ENCODE peak calls at places on chromosomes 11 and 22, in ten cellular contexts. One of them, this sample, is unnamed.

GRCh38 chr11:66546368-66546965 is at the start of gene ACTN3:
- DNase-seq in AG04450: no peak
- DNase-seq in Calu3: no peak
- DNase-seq in HL-60: no peak
- DNase-seq in cardiac fibroblast: no peak
- DNase-seq in body of pancreas: peak
- DNase-seq in AG10803: no peak
- DNase-seq in fibroblast of pulmonary artery: peak
- DNase-seq in epithelial cell of esophagus: peak
- DNase-seq in transverse colon: peak
- DNase-seq in this sample: no peak

GRCh38 chr11:113884361-113884836 is 9.0 kb upstream of the USP28 start:
- DNase-seq in Calu3: no peak
- DNase-seq in epithelial cell of esophagus: peak
- DNase-seq in transverse colon: no peak
- DNase-seq in AG04450: no peak
- DNase-seq in HL-60: no peak
- DNase-seq in fibroblast of pulmonary artery: peak
- DNase-seq in cardiac fibroblast: peak
- DNase-seq in AG10803: peak
- DNase-seq in body of pancreas: no peak
- DNase-seq in this sample: no peak

GRCh38 chr11:130553306-130553705 is 104.9 kb downstream of the ADAMTS15 start:
- DNase-seq in transverse colon: no peak
- DNase-seq in HL-60: no peak
- DNase-seq in Calu3: no peak
- DNase-seq in epithelial cell of esophagus: no peak
- DNase-seq in AG10803: peak
- DNase-seq in cardiac fibroblast: peak
- DNase-seq in fibroblast of pulmonary artery: peak
- DNase-seq in body of pancreas: no peak
- DNase-seq in AG04450: no peak
- DNase-seq in this sample: no peak

GRCh38 chr11:101048479-101048878 is 81.1 kb downstream of the PGR start:
- DNase-seq in HL-60: no peak
- DNase-seq in Calu3: no peak
- DNase-seq in body of pancreas: no peak
- DNase-seq in cardiac fibroblast: no peak
- DNase-seq in AG04450: no peak
- DNase-seq in AG10803: no peak
- DNase-seq in fibroblast of pulmonary artery: no peak
- DNase-seq in epithelial cell of esophagus: peak
- DNase-seq in transverse colon: no peak
- DNase-seq in this sample: no peak

GRCh38 chr11:45816614-45817013 is 11.7 kb downstream of the SLC35C1 start:
- DNase-seq in transverse colon: peak
- DNase-seq in HL-60: no peak
- DNase-seq in body of pancreas: no peak
- DNase-seq in cardiac fibroblast: no peak
- DNase-seq in Calu3: no peak
- DNase-seq in AG04450: no peak
- DNase-seq in epithelial cell of esophagus: no peak
- DNase-seq in AG10803: no peak
- DNase-seq in fibroblast of pulmonary artery: no peak
- DNase-seq in this sample: no peak

GRCh38 chr11:126277780-126278179 is 5.1 kb upstream of the TIRAP start:
- DNase-seq in cardiac fibroblast: no peak
- DNase-seq in Calu3: no peak
- DNase-seq in epithelial cell of esophagus: no peak
- DNase-seq in HL-60: no peak
- DNase-seq in AG04450: no peak
- DNase-seq in body of pancreas: no peak
- DNase-seq in fibroblast of pulmonary artery: no peak
- DNase-seq in transverse colon: no peak
- DNase-seq in AG10803: no peak
- DNase-seq in this sample: no peak

GRCh38 chr11:60457576-60457975 is 1.9 kb downstream of the MS4A1 start:
- DNase-seq in HL-60: no peak
- DNase-seq in epithelial cell of esophagus: no peak
- DNase-seq in transverse colon: no peak
- DNase-seq in fibroblast of pulmonary artery: no peak
- DNase-seq in cardiac fibroblast: no peak
- DNase-seq in AG10803: no peak
- DNase-seq in AG04450: no peak
- DNase-seq in Calu3: no peak
- DNase-seq in body of pancreas: no peak
- DNase-seq in this sample: no peak

GRCh38 chr22:50516068-50516467 is 8.0 kb downstream of the NCAPH2 start:
- DNase-seq in AG10803: no peak
- DNase-seq in HL-60: no peak
- DNase-seq in epithelial cell of esophagus: no peak
- DNase-seq in fibroblast of pulmonary artery: no peak
- DNase-seq in Calu3: no peak
- DNase-seq in cardiac fibroblast: no peak
- DNase-seq in transverse colon: no peak
- DNase-seq in AG04450: no peak
- DNase-seq in body of pancreas: no peak
- DNase-seq in this sample: no peak

GRCh38 chr11:65112551-65113360 is 1.1 kb downstream of the TM7SF2 start:
- DNase-seq in AG04450: no peak
- DNase-seq in epithelial cell of esophagus: peak
- DNase-seq in HL-60: peak
- DNase-seq in fibroblast of pulmonary artery: peak
- DNase-seq in Calu3: peak
- DNase-seq in cardiac fibroblast: peak
- DNase-seq in transverse colon: peak
- DNase-seq in AG10803: no peak
- DNase-seq in body of pancreas: peak
- DNase-seq in this sample: no peak

GRCh38 chr11:22707119-22707899 is 40.9 kb downstream of the GAS2 start:
- DNase-seq in Calu3: no peak
- DNase-seq in cardiac fibroblast: no peak
- DNase-seq in body of pancreas: peak
- DNase-seq in AG10803: no peak
- DNase-seq in epithelial cell of esophagus: peak
- DNase-seq in AG04450: peak
- DNase-seq in fibroblast of pulmonary artery: no peak
- DNase-seq in transverse colon: no peak
- DNase-seq in HL-60: no peak
- DNase-seq in this sample: no peak

GRCh38 chr11:78187366-78188011 is 937 bp downstream of the KCTD21 start:
- DNase-seq in cardiac fibroblast: no peak
- DNase-seq in HL-60: no peak
- DNase-seq in epithelial cell of esophagus: no peak
- DNase-seq in transverse colon: no peak
- DNase-seq in body of pancreas: no peak
- DNase-seq in Calu3: no peak
- DNase-seq in AG04450: no peak
- DNase-seq in AG10803: no peak
- DNase-seq in fibroblast of pulmonary artery: no peak
- DNase-seq in this sample: no peak

GRCh38 chr11:5291207-5291838 is 10.4 kb downstream of the OR51B4 start:
- DNase-seq in HL-60: peak
- DNase-seq in AG10803: peak
- DNase-seq in fibroblast of pulmonary artery: peak
- DNase-seq in AG04450: no peak
- DNase-seq in body of pancreas: no peak
- DNase-seq in transverse colon: no peak
- DNase-seq in Calu3: peak
- DNase-seq in epithelial cell of esophagus: peak
- DNase-seq in cardiac fibroblast: peak
- DNase-seq in this sample: no peak

GRCh38 chr11:125348704-125349635 is 147.1 kb downstream of the FEZ1 start:
- DNase-seq in Calu3: peak
- DNase-seq in fibroblast of pulmonary artery: peak
- DNase-seq in cardiac fibroblast: peak
- DNase-seq in transverse colon: peak
- DNase-seq in epithelial cell of esophagus: peak
- DNase-seq in HL-60: peak
- DNase-seq in AG04450: no peak
- DNase-seq in body of pancreas: peak
- DNase-seq in AG10803: peak
- DNase-seq in this sample: no peak

GRCh38 chr22:39292561-39293074 is 26.8 kb downstream of the RPL3 start:
- DNase-seq in HL-60: peak
- DNase-seq in fibroblast of pulmonary artery: peak
- DNase-seq in Calu3: peak
- DNase-seq in body of pancreas: peak
- DNase-seq in epithelial cell of esophagus: peak
- DNase-seq in AG10803: peak
- DNase-seq in cardiac fibroblast: peak
- DNase-seq in transverse colon: peak
- DNase-seq in AG04450: peak
- DNase-seq in this sample: peak

GRCh38 chr11:64409278-64409677 is 50.3 kb downstream of the RPS6KA4 start:
- DNase-seq in AG04450: no peak
- DNase-seq in transverse colon: no peak
- DNase-seq in epithelial cell of esophagus: no peak
- DNase-seq in cardiac fibroblast: no peak
- DNase-seq in Calu3: no peak
- DNase-seq in body of pancreas: no peak
- DNase-seq in AG10803: no peak
- DNase-seq in HL-60: no peak
- DNase-seq in fibroblast of pulmonary artery: no peak
- DNase-seq in this sample: no peak

GRCh38 chr11:58513747-58514367 is 6.0 kb upstream of the OR5B21 start:
- DNase-seq in AG10803: peak
- DNase-seq in fibroblast of pulmonary artery: peak
- DNase-seq in epithelial cell of esophagus: peak
- DNase-seq in body of pancreas: peak
- DNase-seq in HL-60: peak
- DNase-seq in AG04450: peak
- DNase-seq in cardiac fibroblast: peak
- DNase-seq in transverse colon: peak
- DNase-seq in Calu3: peak
- DNase-seq in this sample: no peak

GRCh38 chr11:1152316-1153104 is 5.2 kb upstream of the MUC5AC start:
- DNase-seq in HL-60: peak
- DNase-seq in fibroblast of pulmonary artery: peak
- DNase-seq in epithelial cell of esophagus: no peak
- DNase-seq in cardiac fibroblast: peak
- DNase-seq in AG04450: peak
- DNase-seq in transverse colon: no peak
- DNase-seq in body of pancreas: no peak
- DNase-seq in Calu3: peak
- DNase-seq in AG10803: peak
- DNase-seq in this sample: peak
- TF ChIP-seq CTCF in HL-60: no peak
- TF ChIP-seq CTCF in fibroblast of pulmonary artery: no peak
- TF ChIP-seq CTCF in epithelial cell of esophagus: no peak
- TF ChIP-seq CTCF in cardiac fibroblast: no peak
- TF ChIP-seq CTCF in AG04450: peak
- TF ChIP-seq CTCF in transverse colon: no peak
- TF ChIP-seq CTCF in body of pancreas: no peak
- TF ChIP-seq CTCF in Calu3: no peak
- TF ChIP-seq CTCF in AG10803: no peak
- TF ChIP-seq CTCF in this sample: no peak

GRCh38 chr11:68351450-68352275 is 39.3 kb downstream of the LRP5 start:
- DNase-seq in body of pancreas: no peak
- DNase-seq in AG10803: no peak
- DNase-seq in fibroblast of pulmonary artery: no peak
- DNase-seq in HL-60: no peak
- DNase-seq in Calu3: no peak
- DNase-seq in cardiac fibroblast: no peak
- DNase-seq in transverse colon: no peak
- DNase-seq in AG04450: no peak
- DNase-seq in epithelial cell of esophagus: no peak
- DNase-seq in this sample: no peak
- TF ChIP-seq CTCF in body of pancreas: no peak
- TF ChIP-seq CTCF in AG10803: no peak
- TF ChIP-seq CTCF in fibroblast of pulmonary artery: no peak
- TF ChIP-seq CTCF in HL-60: no peak
- TF ChIP-seq CTCF in Calu3: no peak
- TF ChIP-seq CTCF in cardiac fibroblast: no peak
- TF ChIP-seq CTCF in transverse colon: no peak
- TF ChIP-seq CTCF in AG04450: peak
- TF ChIP-seq CTCF in epithelial cell of esophagus: no peak
- TF ChIP-seq CTCF in this sample: no peak

DNA sequence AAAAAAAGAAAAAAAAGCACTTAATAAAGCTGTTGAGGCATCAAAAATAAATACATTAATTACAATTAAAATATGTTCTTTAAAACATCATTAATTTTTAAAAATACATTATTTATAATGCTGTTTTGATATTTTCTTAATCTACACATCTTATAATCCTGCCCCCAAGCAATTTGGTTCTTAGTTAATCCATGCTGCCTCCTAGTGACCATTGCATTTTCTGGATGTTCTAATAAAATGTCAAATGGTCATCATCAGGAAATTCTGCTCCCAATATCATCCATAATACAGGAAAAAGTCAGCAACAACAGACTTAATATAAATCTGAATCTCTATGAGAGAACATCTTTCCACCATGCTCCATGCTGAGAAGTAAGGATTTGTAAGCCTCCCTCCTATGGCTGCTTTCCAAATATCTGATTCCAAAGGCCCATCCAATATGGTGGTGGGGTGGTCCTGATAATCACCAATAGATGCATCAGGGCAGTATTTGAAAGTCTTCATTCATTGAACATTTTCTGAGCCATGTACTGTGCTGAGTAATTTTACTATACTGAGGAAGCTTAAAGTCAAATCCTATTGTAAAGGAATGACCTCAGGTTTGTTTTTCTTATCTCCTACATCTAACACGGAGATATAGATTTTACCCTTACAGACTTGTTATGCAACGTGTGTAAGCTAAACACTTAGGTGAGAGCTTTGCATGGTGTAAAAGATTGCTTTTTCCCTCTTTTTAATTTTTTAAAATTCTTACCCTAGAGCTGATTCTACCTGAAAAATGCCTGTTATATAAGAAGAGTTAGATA is 124.7 kb upstream of the BMAL1 start:
- DNase-seq in fibroblast of pulmonary artery: peak
- DNase-seq in HL-60: no peak
- DNase-seq in Calu3: no peak
- DNase-seq in transverse colon: no peak
- DNase-seq in AG04450: no peak
- DNase-seq in AG10803: peak
- DNase-seq in cardiac fibroblast: peak
- DNase-seq in body of pancreas: no peak
- DNase-seq in epithelial cell of esophagus: peak
- DNase-seq in this sample: no peak
- TF ChIP-seq CTCF in fibroblast of pulmonary artery: peak
- TF ChIP-seq CTCF in HL-60: no peak
- TF ChIP-seq CTCF in Calu3: no peak
- TF ChIP-seq CTCF in transverse colon: peak
- TF ChIP-seq CTCF in AG04450: peak
- TF ChIP-seq CTCF in AG10803: peak
- TF ChIP-seq CTCF in cardiac fibroblast: peak
- TF ChIP-seq CTCF in body of pancreas: peak
- TF ChIP-seq CTCF in epithelial cell of esophagus: peak
- TF ChIP-seq CTCF in this sample: no peak

DNA sequence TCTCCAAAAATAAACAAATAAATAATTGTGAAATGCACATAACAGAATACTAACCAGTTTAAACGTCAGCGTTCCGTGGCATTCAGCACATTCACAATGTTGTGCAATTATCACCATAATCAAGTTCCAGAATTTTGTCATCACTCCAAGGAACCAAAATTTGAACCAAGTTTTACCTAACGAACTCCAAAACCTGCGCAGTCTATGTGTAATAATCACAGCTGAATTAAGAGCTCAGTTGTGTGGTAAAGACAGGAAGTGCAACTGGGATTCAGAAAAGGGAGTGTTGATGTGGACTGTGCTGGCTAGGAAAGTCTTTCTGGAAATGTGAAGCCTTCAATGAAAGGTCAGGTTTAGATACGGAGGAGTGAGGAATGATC is 5.4 kb upstream of the MCAM start:
- DNase-seq in AG04450: no peak
- DNase-seq in transverse colon: no peak
- DNase-seq in AG10803: no peak
- DNase-seq in fibroblast of pulmonary artery: no peak
- DNase-seq in cardiac fibroblast: peak
- DNase-seq in body of pancreas: no peak
- DNase-seq in epithelial cell of esophagus: no peak
- DNase-seq in Calu3: no peak
- DNase-seq in HL-60: no peak
- DNase-seq in this sample: no peak
- TF ChIP-seq CTCF in AG04450: no peak
- TF ChIP-seq CTCF in transverse colon: no peak
- TF ChIP-seq CTCF in AG10803: peak
- TF ChIP-seq CTCF in fibroblast of pulmonary artery: peak
- TF ChIP-seq CTCF in cardiac fibroblast: peak
- TF ChIP-seq CTCF in body of pancreas: peak
- TF ChIP-seq CTCF in epithelial cell of esophagus: peak
- TF ChIP-seq CTCF in Calu3: no peak
- TF ChIP-seq CTCF in HL-60: no peak
- TF ChIP-seq CTCF in this sample: no peak